ENCODE peak calls at places on chromosomes 4 and X, in nine cellular contexts. H, C, J, Y, R, G, Z, I and S are unnamed samples.

GRCh38 chr4:38179690-38180299 is 219.6 kb downstream of the PTTG2 start:
- DNase-seq in H (peak), C (peak), J (peak), Y (peak), R (no peak), G (peak), Z (peak), I (peak), S (peak)

GRCh38 chr4:108959497-108959896 is 196.6 kb upstream of the ETNPPL start:
- DNase-seq in H (no peak), C (no peak), J (no peak), Y (no peak), R (peak), G (no peak), Z (no peak), I (no peak), S (no peak)

GRCh38 chr4:154559141-154559841 is 3.5 kb upstream of the FGB start:
- DNase-seq in H (peak), C (no peak), J (no peak), Y (peak), R (peak), G (no peak), Z (no peak), I (no peak), S (no peak)

GRCh38 chr4:169385356-169385755 is 114.6 kb upstream of the SH3RF1 start:
- DNase-seq in H (no peak), C (no peak), J (no peak), Y (peak), R (no peak), G (no peak), Z (no peak), I (no peak), S (no peak)

GRCh38 chrX:39850630-39851152 is 247.1 kb downstream of the BCOR start:
- DNase-seq in H (no peak), C (no peak), J (no peak), Y (peak), R (no peak), G (no peak), Z (no peak), I (no peak), S (no peak)

GRCh38 chr4:142168181-142168580 is 531.8 kb downstream of the IL15 start:
- DNase-seq in H (no peak), C (no peak), J (no peak), Y (no peak), R (no peak), G (no peak), Z (no peak), I (no peak), S (no peak)

GRCh38 chr4:6271701-6272465 is 2.2 kb downstream of the WFS1 start:
- DNase-seq in H (no peak), C (no peak), J (no peak), Y (no peak), R (no peak), G (no peak), Z (peak), I (no peak), S (no peak)

GRCh38 chr4:42843694-42844093 is 48.8 kb upstream of the GRXCR1 start:
- DNase-seq in H (no peak), C (no peak), J (no peak), Y (no peak), R (no peak), G (no peak), Z (no peak), I (no peak), S (no peak)

GRCh38 chr4:8547108-8547911 is 32.9 kb upstream of the GPR78 start:
- DNase-seq in H (no peak), C (no peak), J (no peak), Y (peak), R (no peak), G (peak), Z (no peak), I (no peak), S (no peak)

GRCh38 chrX:50805316-50805715 is 8.7 kb downstream of the SHROOM4 start:
- DNase-seq in H (no peak), C (no peak), J (no peak), Y (no peak), R (no peak), G (no peak), Z (no peak), I (no peak), S (no peak)

GRCh38 chr4:28014469-28014868 is 1153.8 kb downstream of the STIM2 start:
- DNase-seq in H (no peak), C (no peak), J (no peak), Y (no peak), R (no peak), G (no peak), Z (no peak), I (no peak), S (no peak)

GRCh38 chr4:7414046-7414445 is 20.7 kb downstream of the PSAPL1 start:
- DNase-seq in H (no peak), C (no peak), J (no peak), Y (no peak), R (no peak), G (no peak), Z (peak), I (no peak), S (no peak)

GRCh38 chr4:189302719-189303118 is 638.0 kb upstream of the FRG1 start:
- DNase-seq in H (no peak), C (no peak), J (no peak), Y (no peak), R (no peak), G (no peak), Z (no peak), I (no peak), S (no peak)

GRCh38 chr4:69518102-69518501 is 22.4 kb upstream of the UGT2B4 start:
- DNase-seq in H (no peak), C (no peak), J (no peak), Y (no peak), R (no peak), G (no peak), Z (no peak), I (no peak), S (no peak)

GRCh38 chr4:119035941-119036737 is 99.5 kb upstream of the MYOZ2 start:
- DNase-seq in H (no peak), C (no peak), J (no peak), Y (no peak), R (no peak), G (no peak), Z (no peak), I (no peak), S (no peak)

GRCh38 chr4:61308033-61308432 is 107.9 kb downstream of the ADGRL3 start:
- DNase-seq in H (no peak), C (no peak), J (no peak), Y (no peak), R (no peak), G (no peak), Z (no peak), I (no peak), S (no peak)

GRCh38 chrX:14865201-14865600 is 7.7 kb downstream of the FANCB start:
- DNase-seq in H (no peak), C (no peak), J (no peak), Y (peak), R (no peak), G (no peak), Z (no peak), I (no peak), S (no peak)

GRCh38 chr4:99483636-99484035 is 27.2 kb upstream of the C4orf17 start:
- DNase-seq in H (no peak), C (no peak), J (no peak), Y (peak), R (no peak), G (no peak), Z (no peak), I (no peak), S (no peak)

GRCh38 chr4:41532880-41533279 is 5.1 kb upstream of the LIMCH1 start:
- DNase-seq in H (no peak), C (no peak), J (no peak), Y (no peak), R (no peak), G (no peak), Z (no peak), I (no peak), S (no peak)

GRCh38 chr4:176879370-176880116 is 86.8 kb upstream of the VEGFC start:
- DNase-seq in H (no peak), C (no peak), J (no peak), Y (peak), R (no peak), G (no peak), Z (no peak), I (no peak), S (no peak)

GRCh38 chr4:107183155-107183774 is 147.2 kb upstream of the DKK2 start:
- DNase-seq in H (peak), C (no peak), J (peak), Y (peak), R (peak), G (no peak), Z (no peak), I (no peak), S (no peak)